ENCODE peak calls at places on chromosome 7, in five cellular contexts. L, N, M, B and O are unnamed samples. For H3K4me1, the result is how much of the 10 kb centered on the place peaks cover.

GRCh38 chr7:100629117-100629711 is 12.1 kb downstream of the TFR2 start:
- DNase-seq in L (peak), N (no peak), M (peak), B (peak), O (no peak)

GRCh38 chr7:16817536-16817935 is 12.7 kb upstream of the AGR2 start:
- DNase-seq in L (peak), N (no peak), M (no peak), B (no peak), O (peak)

GRCh38 chr7:155343661-155344121 is 46.0 kb downstream of the INSIG1 start:
- DNase-seq in L (no peak), N (no peak), M (no peak), B (no peak), O (no peak)

GRCh38 chr7:139861794-139862193 is 32.7 kb downstream of the TBXAS1 start:
- DNase-seq in L (no peak), N (no peak), M (no peak), B (no peak), O (no peak)

GRCh38 chr7:127322351-127322750 is 69.6 kb upstream of the GRM8 start:
- DNase-seq in L (no peak), N (no peak), M (no peak), B (no peak), O (no peak)

GRCh38 chr7:1558181-1558811 is 2.3 kb upstream of the TMEM184A start:
- DNase-seq in L (peak), N (no peak), M (peak), B (peak), O (no peak)

GRCh38 chr7:86152926-86153325 is 490.8 kb upstream of the GRM3 start:
- DNase-seq in L (no peak), N (no peak), M (no peak), B (no peak), O (no peak)

GRCh38 chr7:142496545-142496991 is 238.7 kb upstream of the PRSS58 start:
- DNase-seq in L (peak), N (no peak), M (peak), B (peak), O (peak)

GRCh38 chr7:112873831-112874553 is 83.8 kb upstream of the TMEM168 start:
- DNase-seq in L (no peak), N (peak), M (no peak), B (no peak), O (no peak)

GRCh38 chr7:1950623-1951523 is 280.8 kb downstream of the ELFN1 start:
- DNase-seq in L (no peak), N (no peak), M (peak), B (peak), O (peak)

GRCh38 chr7:27192546-27193334 is 7.2 kb downstream of the HOXA13 start:
- DNase-seq in L (no peak), N (no peak), M (peak), B (no peak), O (no peak)

GRCh38 chr7:44633254-44634186 is 27.1 kb downstream of the OGDH start:
- DNase-seq in L (no peak), N (peak), M (no peak), B (no peak), O (peak)

GRCh38 chr7:106057962-106058901 is 53.9 kb downstream of the SYPL1 start:
- DNase-seq in L (no peak), N (peak), M (no peak), B (no peak), O (no peak)

GRCh38 chr7:40156988-40157387 is 22.2 kb downstream of the SUGCT start:
- DNase-seq in L (no peak), N (no peak), M (no peak), B (no peak), O (no peak)

GRCh38 chr7:128945668-128946366 is 8.1 kb downstream of the IRF5 start:
- DNase-seq in L (no peak), N (no peak), M (peak), B (no peak), O (no peak)

GRCh38 chr7:152341039-152341913 is 94.5 kb downstream of the KMT2C start:
- DNase-seq in L (peak), N (peak), M (peak), B (no peak), O (peak)

GRCh38 chr7:127066974-127067373 is 185.8 kb downstream of the GRM8 start:
- DNase-seq in L (peak), N (no peak), M (no peak), B (no peak), O (no peak)

GRCh38 chr7:93427107-93427506 is 147.4 kb downstream of the CALCR start:
- DNase-seq in L (no peak), N (no peak), M (no peak), B (no peak), O (no peak)

GRCh38 chr7:30434140-30434799 is 44.3 kb downstream of the NOD1 start:
- DNase-seq in L (no peak), N (peak), M (no peak), B (no peak), O (no peak)

GRCh38 chr7:87395442-87396020 is 50.1 kb downstream of the CROT start:
- DNase-seq in L (no peak), N (no peak), M (no peak), B (no peak), O (no peak)

GRCh38 chr7:45086348-45087065 is 2.3 kb downstream of the NACAD start:
- DNase-seq in L (no peak), N (no peak), M (no peak), B (no peak), O (no peak)

GRCh38 chr7:32495298-32496051 is at the start of gene AVL9:
- DNase-seq in L (peak), N (peak), M (peak), B (peak), O (peak)

GRCh38 chr7:28749673-28750072 is 208.5 kb downstream of the TRIL start:
- DNase-seq in L (no peak), N (no peak), M (no peak), B (no peak), O (peak)

GRCh38 chr7:148011753-148012152 is 578.8 kb upstream of the C7orf33 start:
- DNase-seq in L (no peak), N (no peak), M (no peak), B (no peak), O (no peak)

GRCh38 chr7:158029431-158029938 is 558.1 kb downstream of the PTPRN2 start:
- DNase-seq in L (no peak), N (no peak), M (no peak), B (no peak), O (no peak)

GRCh38 chr7:54969190-54969967 is 49.4 kb upstream of the EGFR start:
- DNase-seq in L (no peak), N (no peak), M (no peak), B (no peak), O (peak)

GRCh38 chr7:4868493-4868892 is 6.7 kb upstream of the PAPOLB start:
- DNase-seq in L (no peak), N (no peak), M (no peak), B (no peak), O (no peak)

GRCh38 chr7:68622500-68622899 is 975.8 kb upstream of the AUTS2 start:
- DNase-seq in L (no peak), N (no peak), M (peak), B (no peak), O (no peak)

GRCh38 chr7:132782777-132783633 is 206.7 kb upstream of the PLXNA4 start:
- DNase-seq in L (no peak), N (no peak), M (no peak), B (no peak), O (peak)

GRCh38 chr7:71444130-71444529 is 312.2 kb downstream of the GALNT17 start:
- DNase-seq in L (no peak), N (no peak), M (no peak), B (no peak), O (no peak)

GRCh38 chr7:70614237-70614984 is 517.5 kb upstream of the GALNT17 start:
- DNase-seq in L (no peak), N (no peak), M (peak), B (no peak), O (peak)

GRCh38 chr7:28075674-28076358 is 104.8 kb downstream of the JAZF1 start:
- DNase-seq in L (no peak), N (no peak), M (no peak), B (no peak), O (peak)

GRCh38 chr7:96178581-96178980 is 143.3 kb downstream of the SLC25A13 start:
- DNase-seq in L (no peak), N (no peak), M (no peak), B (no peak), O (no peak)

GRCh38 chr7:28082071-28082470 is 98.5 kb downstream of the JAZF1 start:
- DNase-seq in L (no peak), N (no peak), M (no peak), B (no peak), O (no peak)

GRCh38 chr7:46557295-46557711 is 636.2 kb upstream of the IGFBP3 start:
- DNase-seq in L (peak), N (no peak), M (no peak), B (no peak), O (no peak)

GRCh38 chr7:50661345-50662058 is 96.3 kb upstream of the DDC start:
- DNase-seq in L (no peak), N (no peak), M (no peak), B (no peak), O (no peak)
- TF ChIP-seq RCOR1 in L (no peak), N (no peak), M (no peak), B (no peak), O (no peak)

GRCh38 chr7:7190142-7190541 is 7.8 kb downstream of the C1GALT1 start:
- DNase-seq in L (peak), N (no peak), M (peak), B (peak), O (peak)
- H3K4me1 ChIP-seq in L (under half), N (under half), M (under half), B (under half), O (under half)

GRCh38 chr7:20270371-20270770 is 53.2 kb upstream of the MACC1 start:
- DNase-seq in L (no peak), N (no peak), M (no peak), B (no peak), O (no peak)

GRCh38 chr7:20268832-20269231 is 51.6 kb upstream of the MACC1 start:
- DNase-seq in L (no peak), N (no peak), M (no peak), B (no peak), O (peak)

GRCh38 chr7:20267482-20267881 is 50.3 kb upstream of the MACC1 start:
- DNase-seq in L (no peak), N (no peak), M (no peak), B (no peak), O (no peak)

GRCh38 chr7:20269726-20270125 is 52.5 kb upstream of the MACC1 start:
- DNase-seq in L (no peak), N (no peak), M (no peak), B (no peak), O (peak)

DNA sequence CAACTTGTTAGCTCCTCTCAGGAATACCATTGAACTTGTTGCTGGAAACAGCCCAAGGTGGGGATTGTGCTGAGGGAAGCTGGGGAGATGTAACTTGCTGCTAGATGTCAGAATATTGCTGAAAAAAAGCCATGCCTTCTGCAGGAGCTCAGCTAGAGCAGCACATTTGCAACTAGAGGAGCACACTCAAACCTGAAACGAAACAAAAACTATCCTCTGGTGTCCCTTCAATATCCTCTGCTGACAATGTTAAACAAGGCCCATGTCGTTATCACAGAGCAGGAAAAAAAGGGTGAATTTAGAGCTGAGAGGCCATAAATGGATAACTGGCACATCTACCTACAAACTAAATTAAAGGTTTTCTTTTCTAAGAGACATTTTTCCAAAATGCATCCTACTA is 53.7 kb upstream of the MACC1 start:
- DNase-seq in L (no peak), N (peak), M (no peak), B (no peak), O (no peak)
- TF ChIP-seq RCOR1 in L (no peak), N (no peak), M (no peak), B (no peak), O (no peak)

GRCh38 chr7:81637527-81637926 is 132.3 kb downstream of the HGF start:
- DNase-seq in L (peak), N (no peak), M (no peak), B (no peak), O (no peak)
- H3K4me1 ChIP-seq in L (under half), N (under half), M (under half), B (under half), O (under half)

GRCh38 chr7:154287370-154287769 is 235.2 kb downstream of the DPP6 start:
- DNase-seq in L (no peak), N (no peak), M (no peak), B (no peak), O (no peak)
- TF ChIP-seq RCOR1 in L (no peak), N (no peak), M (no peak), B (no peak), O (no peak)

DNA sequence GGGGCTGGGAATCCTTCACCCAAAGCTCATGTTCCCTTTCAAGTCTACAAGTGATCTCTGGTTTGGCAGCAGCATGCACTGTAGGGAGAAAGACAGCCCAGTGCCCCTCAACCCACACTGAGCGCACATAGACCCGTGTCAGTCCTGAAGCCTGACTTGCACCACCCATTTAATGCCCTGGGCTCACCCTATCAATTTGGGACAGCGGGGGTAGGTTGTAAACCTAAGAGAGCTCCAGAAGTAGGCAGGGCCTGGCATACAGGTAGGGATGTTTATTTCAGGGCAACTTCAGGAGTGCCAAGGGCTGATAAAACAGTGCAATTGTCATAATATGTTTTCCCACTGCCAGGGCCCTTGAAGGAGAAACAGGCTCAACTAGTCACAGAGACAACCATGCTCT is 3.5 kb upstream of the ATP6V0E2 start:
- DNase-seq in L (no peak), N (no peak), M (no peak), B (no peak), O (no peak)
- H3K4me1 ChIP-seq in L (under half), N (half or more), M (under half), B (under half), O (under half)

GRCh38 chr7:74306737-74307469 is 17.7 kb downstream of the CLIP2 start:
- DNase-seq in L (no peak), N (no peak), M (peak), B (peak), O (peak)

GRCh38 chr7:74305987-74306736 is 17.0 kb downstream of the CLIP2 start:
- DNase-seq in L (no peak), N (no peak), M (peak), B (no peak), O (no peak)

GRCh38 chr7:74312418-74313021 is 23.3 kb downstream of the CLIP2 start:
- DNase-seq in L (no peak), N (no peak), M (peak), B (no peak), O (no peak)

GRCh38 chr7:74307738-74308505 is 18.7 kb downstream of the CLIP2 start:
- DNase-seq in L (no peak), N (no peak), M (peak), B (no peak), O (no peak)

DNA sequence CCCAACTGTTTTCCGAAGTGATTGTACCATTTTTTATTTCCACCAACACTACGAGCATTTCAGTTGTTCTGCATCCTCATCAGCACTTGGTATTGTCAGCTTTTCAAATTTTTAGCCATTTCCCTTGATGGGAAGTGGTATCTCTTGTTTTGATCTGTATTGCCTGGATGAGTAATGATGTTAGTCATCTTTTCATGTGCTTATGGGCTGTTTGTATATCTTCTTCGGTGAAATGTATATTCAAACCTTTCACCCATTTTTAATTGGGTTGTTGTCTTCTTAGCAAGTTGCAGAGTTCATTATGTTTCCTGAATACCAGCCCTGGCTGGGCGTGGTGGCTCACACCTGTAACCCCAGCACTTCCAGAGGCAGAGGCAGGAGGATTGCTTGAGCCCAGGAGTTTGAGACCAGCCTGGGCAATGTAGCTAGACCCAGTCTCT is 22.1 kb downstream of the CLIP2 start:
- DNase-seq in L (no peak), N (no peak), M (no peak), B (no peak), O (peak)
- TF ChIP-seq RCOR1 in L (no peak), N (no peak), M (no peak), B (no peak), O (peak)

GRCh38 chr7:76354516-76354915 is 4.3 kb downstream of the YWHAG start:
- DNase-seq in L (no peak), N (no peak), M (no peak), B (no peak), O (no peak)
- H3K4me1 ChIP-seq in L (half or more), N (under half), M (under half), B (under half), O (under half)